ENCODE peak calls at places on chromosomes 7 and 10, in ten cellular contexts. C is Right ventricle myocardium superior; R is thoracic aorta; K is Right ventricle myocardium inferior; X is fibroblast of lung; V is WTC11; Y is C1 segment of cervical spinal cord; I is NCI-H1092; O is stimulated activated CD4-positive, alpha-beta T cell treated with anti-CD3 and anti-CD28 coated beads, Interleukin-1b, Interleukin-23, amount 100 ng/mL, for 4 hours; Z is activated T-cell treated with anti-CD3 and anti-CD28 coated beads, Interleukin-2, amount 50 U/mL, for 24 hours. S is an unnamed sample.

GRCh38 chr7:16926283-16926682 is 44.5 kb upstream of the AGR3 start:
- DNase-seq in C (peak), R (no peak), K (no peak), X (peak), V (no peak), Y (no peak), I (no peak), O (no peak), Z (no peak), S (peak)

GRCh38 chr10:124688889-124689670 is 55.1 kb downstream of the FAM53B start:
- DNase-seq in C (no peak), R (no peak), K (no peak), X (no peak), V (no peak), Y (no peak), I (no peak), O (peak), Z (peak), S (no peak)

GRCh38 chr7:91843831-91844230 is 36.7 kb downstream of the MTERF1 start:
- DNase-seq in C (no peak), R (no peak), K (no peak), X (no peak), V (no peak), Y (no peak), I (no peak), O (no peak), Z (no peak), S (no peak)

GRCh38 chr10:6232846-6233724 is 30.4 kb downstream of the PFKFB3 start:
- DNase-seq in C (no peak), R (no peak), K (no peak), X (no peak), V (no peak), Y (peak), I (no peak), O (no peak), Z (no peak), S (no peak)

GRCh38 chr7:142866361-142867096 is 11.7 kb downstream of the EPHB6 start:
- DNase-seq in C (no peak), R (no peak), K (no peak), X (peak), V (peak), Y (no peak), I (no peak), O (peak), Z (no peak), S (peak)

GRCh38 chr7:38425509-38425908 is 152.1 kb upstream of the TARP start:
- DNase-seq in C (no peak), R (no peak), K (no peak), X (no peak), V (no peak), Y (no peak), I (no peak), O (no peak), Z (no peak), S (no peak)

GRCh38 chr10:29343607-29344038 is 54.8 kb downstream of the LYZL1 start:
- DNase-seq in C (no peak), R (no peak), K (no peak), X (peak), V (no peak), Y (no peak), I (no peak), O (no peak), Z (no peak), S (no peak)

GRCh38 chr10:97230146-97230545 is 44.4 kb upstream of the SLIT1 start:
- DNase-seq in C (no peak), R (no peak), K (no peak), X (peak), V (no peak), Y (no peak), I (no peak), O (no peak), Z (no peak), S (no peak)

GRCh38 chr10:102710604-102711003 is 3.6 kb downstream of the ARL3 start:
- DNase-seq in C (no peak), R (no peak), K (no peak), X (peak), V (no peak), Y (no peak), I (no peak), O (no peak), Z (no peak), S (peak)